ENCODE peak calls at places on chromosome 17, in four cellular contexts. One of them, this sample, is unnamed.

GRCh38 chr17:81519284-81520020 is 6.9 kb upstream of the ACTG1 start:
- DNase-seq in psoas muscle: peak
- DNase-seq in fibroblast of lung: no peak
- DNase-seq in PC-9: peak
- DNase-seq in this sample: no peak

GRCh38 chr17:19269102-19269501 is 31.9 kb downstream of the EPN2 start:
- DNase-seq in psoas muscle: no peak
- DNase-seq in fibroblast of lung: no peak
- DNase-seq in PC-9: no peak
- DNase-seq in this sample: no peak

GRCh38 chr17:73156166-73156840 is 8.5 kb upstream of the SSTR2 start:
- DNase-seq in psoas muscle: peak
- DNase-seq in fibroblast of lung: peak
- DNase-seq in PC-9: peak
- DNase-seq in this sample: no peak

GRCh38 chr17:82933006-82933310 is 93.1 kb upstream of the ZNF750 start:
- DNase-seq in psoas muscle: peak
- DNase-seq in fibroblast of lung: no peak
- DNase-seq in PC-9: no peak
- DNase-seq in this sample: no peak

GRCh38 chr17:75499313-75500022 is 15.9 kb downstream of the CASKIN2 start:
- DNase-seq in psoas muscle: no peak
- DNase-seq in fibroblast of lung: no peak
- DNase-seq in PC-9: no peak
- DNase-seq in this sample: no peak

GRCh38 chr17:19388791-19389190 is 1.8 kb upstream of the MFAP4 start:
- DNase-seq in psoas muscle: no peak
- DNase-seq in fibroblast of lung: peak
- DNase-seq in PC-9: no peak
- DNase-seq in this sample: no peak

GRCh38 chr17:48483004-48483403 is 47.8 kb downstream of the HOXB1 start:
- DNase-seq in psoas muscle: no peak
- DNase-seq in fibroblast of lung: no peak
- DNase-seq in PC-9: no peak
- DNase-seq in this sample: no peak

GRCh38 chr17:75181608-75182318 is 996 bp downstream of the SUMO2 start:
- DNase-seq in psoas muscle: no peak
- DNase-seq in fibroblast of lung: no peak
- DNase-seq in PC-9: peak
- DNase-seq in this sample: no peak

GRCh38 chr17:44385287-44386181 is 3.9 kb downstream of the ITGA2B start:
- DNase-seq in psoas muscle: peak
- DNase-seq in fibroblast of lung: peak
- DNase-seq in PC-9: peak
- DNase-seq in this sample: peak

GRCh38 chr17:81867952-81868673 is 3.0 kb downstream of the ARHGDIA start:
- DNase-seq in psoas muscle: no peak
- DNase-seq in fibroblast of lung: no peak
- DNase-seq in PC-9: no peak
- DNase-seq in this sample: no peak

GRCh38 chr17:80441133-80441578 is 26.2 kb downstream of the ENDOV start:
- DNase-seq in psoas muscle: peak
- DNase-seq in fibroblast of lung: peak
- DNase-seq in PC-9: peak
- DNase-seq in this sample: no peak

GRCh38 chr17:5832886-5833285 is 237.3 kb upstream of the WSCD1 start:
- DNase-seq in psoas muscle: no peak
- DNase-seq in fibroblast of lung: peak
- DNase-seq in PC-9: peak
- DNase-seq in this sample: no peak

GRCh38 chr17:83173180-83173996 is 94.0 kb downstream of the METRNL start:
- DNase-seq in psoas muscle: no peak
- DNase-seq in fibroblast of lung: no peak
- DNase-seq in PC-9: no peak
- DNase-seq in this sample: peak

GRCh38 chr17:14372905-14373559 is 72.2 kb downstream of the HS3ST3B1 start:
- DNase-seq in psoas muscle: no peak
- DNase-seq in fibroblast of lung: no peak
- DNase-seq in PC-9: no peak
- DNase-seq in this sample: no peak

GRCh38 chr17:68568581-68568980 is 32.6 kb downstream of the FAM20A start:
- DNase-seq in psoas muscle: no peak
- DNase-seq in fibroblast of lung: no peak
- DNase-seq in PC-9: no peak
- DNase-seq in this sample: no peak

GRCh38 chr17:511833-512251 is 159.2 kb upstream of the RPH3AL start:
- DNase-seq in psoas muscle: no peak
- DNase-seq in fibroblast of lung: peak
- DNase-seq in PC-9: no peak
- DNase-seq in this sample: peak

GRCh38 chr17:79002796-79003593 is 6.6 kb downstream of the CANT1 start:
- DNase-seq in psoas muscle: no peak
- DNase-seq in fibroblast of lung: no peak
- DNase-seq in PC-9: no peak
- DNase-seq in this sample: peak

GRCh38 chr17:80835816-80836657 is 155.6 kb upstream of the CHMP6 start:
- DNase-seq in psoas muscle: peak
- DNase-seq in fibroblast of lung: no peak
- DNase-seq in PC-9: no peak
- DNase-seq in this sample: no peak

GRCh38 chr17:82972836-82973372 is 106.5 kb upstream of the METRNL start:
- DNase-seq in psoas muscle: no peak
- DNase-seq in fibroblast of lung: no peak
- DNase-seq in PC-9: no peak
- DNase-seq in this sample: no peak

GRCh38 chr17:66331038-66331816 is 28.8 kb downstream of the PRKCA start:
- DNase-seq in psoas muscle: no peak
- DNase-seq in fibroblast of lung: no peak
- DNase-seq in PC-9: no peak
- DNase-seq in this sample: no peak

GRCh38 chr17:7120123-7120522 is 5.5 kb upstream of the ASGR2 start:
- DNase-seq in psoas muscle: no peak
- DNase-seq in fibroblast of lung: no peak
- DNase-seq in PC-9: no peak
- DNase-seq in this sample: no peak

GRCh38 chr17:59129814-59130213 is 23.1 kb upstream of the TRIM37 start:
- DNase-seq in psoas muscle: no peak
- DNase-seq in fibroblast of lung: no peak
- DNase-seq in PC-9: no peak
- DNase-seq in this sample: no peak

GRCh38 chr17:79045001-79045729 is 21.2 kb downstream of the C1QTNF1 start:
- DNase-seq in psoas muscle: peak
- DNase-seq in fibroblast of lung: no peak
- DNase-seq in PC-9: no peak
- DNase-seq in this sample: no peak

GRCh38 chr17:67922503-67922902 is 73.8 kb downstream of the C17orf58 start:
- DNase-seq in psoas muscle: no peak
- DNase-seq in fibroblast of lung: peak
- DNase-seq in PC-9: no peak
- DNase-seq in this sample: no peak

GRCh38 chr17:30476726-30477082 is 504 bp upstream of the GOSR1 start:
- DNase-seq in psoas muscle: no peak
- DNase-seq in fibroblast of lung: peak
- DNase-seq in PC-9: no peak
- DNase-seq in this sample: no peak

GRCh38 chr17:63635787-63636186 is 13.6 kb downstream of the MAP3K3 start:
- DNase-seq in psoas muscle: no peak
- DNase-seq in fibroblast of lung: no peak
- DNase-seq in PC-9: no peak
- DNase-seq in this sample: no peak

GRCh38 chr17:30323895-30324319 is 9.9 kb downstream of the TMIGD1 start:
- DNase-seq in psoas muscle: no peak
- DNase-seq in fibroblast of lung: peak
- DNase-seq in PC-9: no peak
- DNase-seq in this sample: no peak

GRCh38 chr17:27593857-27594255 is 37.1 kb upstream of the LGALS9 start:
- DNase-seq in psoas muscle: no peak
- DNase-seq in fibroblast of lung: no peak
- DNase-seq in PC-9: no peak
- DNase-seq in this sample: no peak

GRCh38 chr17:65627892-65628622 is 66.6 kb upstream of the AXIN2 start:
- DNase-seq in psoas muscle: no peak
- DNase-seq in fibroblast of lung: peak
- DNase-seq in PC-9: peak
- DNase-seq in this sample: no peak

GRCh38 chr17:35734396-35734795 is 3.0 kb downstream of the RASL10B start:
- DNase-seq in psoas muscle: no peak
- DNase-seq in fibroblast of lung: no peak
- DNase-seq in PC-9: no peak
- DNase-seq in this sample: no peak

GRCh38 chr17:66655861-66656260 is 179.1 kb upstream of the CACNG5 start:
- DNase-seq in psoas muscle: no peak
- DNase-seq in fibroblast of lung: peak
- DNase-seq in PC-9: no peak
- DNase-seq in this sample: no peak

GRCh38 chr17:73650147-73650546 is 5.9 kb upstream of the SDK2 start:
- DNase-seq in psoas muscle: peak
- DNase-seq in fibroblast of lung: no peak
- DNase-seq in PC-9: no peak
- DNase-seq in this sample: no peak

GRCh38 chr17:47262586-47262985 is 9.0 kb downstream of the ITGB3 start:
- DNase-seq in psoas muscle: no peak
- DNase-seq in fibroblast of lung: no peak
- DNase-seq in PC-9: no peak
- DNase-seq in this sample: no peak

GRCh38 chr17:57528084-57528451 is 217.0 kb downstream of the CCDC182 start:
- DNase-seq in psoas muscle: no peak
- DNase-seq in fibroblast of lung: no peak
- DNase-seq in PC-9: no peak
- DNase-seq in this sample: no peak

GRCh38 chr17:57531078-57531477 is 214.0 kb downstream of the CCDC182 start:
- DNase-seq in psoas muscle: no peak
- DNase-seq in fibroblast of lung: no peak
- DNase-seq in PC-9: no peak
- DNase-seq in this sample: no peak

GRCh38 chr17:57530508-57530907 is 214.6 kb downstream of the CCDC182 start:
- DNase-seq in psoas muscle: no peak
- DNase-seq in fibroblast of lung: no peak
- DNase-seq in PC-9: no peak
- DNase-seq in this sample: no peak

GRCh38 chr17:57531648-57532486 is 213.2 kb downstream of the CCDC182 start:
- DNase-seq in psoas muscle: no peak
- DNase-seq in fibroblast of lung: no peak
- DNase-seq in PC-9: no peak
- DNase-seq in this sample: no peak

GRCh38 chr17:57530026-57530425 is 215.1 kb downstream of the CCDC182 start:
- DNase-seq in psoas muscle: no peak
- DNase-seq in fibroblast of lung: no peak
- DNase-seq in PC-9: no peak
- DNase-seq in this sample: no peak
- H3K27ac ChIP-seq in psoas muscle: no peak
- H3K27ac ChIP-seq in fibroblast of lung: no peak
- H3K27ac ChIP-seq in PC-9: no peak
- H3K27ac ChIP-seq in this sample: no peak

GRCh38 chr17:42512246-42512645 is 23.8 kb upstream of the NAGLU start:
- DNase-seq in psoas muscle: no peak
- DNase-seq in fibroblast of lung: no peak
- DNase-seq in PC-9: no peak
- DNase-seq in this sample: no peak

GRCh38 chr17:42514279-42514678 is 21.8 kb upstream of the NAGLU start:
- DNase-seq in psoas muscle: no peak
- DNase-seq in fibroblast of lung: no peak
- DNase-seq in PC-9: no peak
- DNase-seq in this sample: no peak

GRCh38 chr17:42512733-42513251 is 23.2 kb upstream of the NAGLU start:
- DNase-seq in psoas muscle: no peak
- DNase-seq in fibroblast of lung: no peak
- DNase-seq in PC-9: no peak
- DNase-seq in this sample: no peak

GRCh38 chr17:42514867-42515266 is 21.2 kb upstream of the NAGLU start:
- DNase-seq in psoas muscle: no peak
- DNase-seq in fibroblast of lung: no peak
- DNase-seq in PC-9: no peak
- DNase-seq in this sample: no peak

DNA sequence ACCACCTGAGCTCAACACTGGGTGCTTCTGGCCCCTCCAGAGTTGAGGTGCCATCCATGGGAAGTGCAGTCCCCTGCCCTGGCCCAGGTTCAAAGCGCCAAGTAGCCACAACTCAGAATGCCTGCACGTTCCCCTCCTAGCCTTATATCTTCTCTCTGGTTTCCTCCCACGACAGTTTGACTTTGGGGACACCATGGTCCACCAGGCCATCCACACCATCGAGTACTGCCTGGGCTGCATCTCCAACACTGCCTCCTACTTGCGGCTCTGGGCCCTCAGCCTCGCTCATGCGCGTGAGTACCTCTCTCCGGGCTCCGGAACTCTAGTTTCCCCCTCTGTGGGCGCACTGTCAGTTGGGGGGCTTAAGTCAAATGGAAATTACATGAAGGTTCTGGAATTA is 22.4 kb upstream of the NAGLU start:
- DNase-seq in psoas muscle: no peak
- DNase-seq in fibroblast of lung: no peak
- DNase-seq in PC-9: no peak
- DNase-seq in this sample: no peak
- H3K27ac ChIP-seq in psoas muscle: peak
- H3K27ac ChIP-seq in fibroblast of lung: no peak
- H3K27ac ChIP-seq in PC-9: no peak
- H3K27ac ChIP-seq in this sample: peak

DNA sequence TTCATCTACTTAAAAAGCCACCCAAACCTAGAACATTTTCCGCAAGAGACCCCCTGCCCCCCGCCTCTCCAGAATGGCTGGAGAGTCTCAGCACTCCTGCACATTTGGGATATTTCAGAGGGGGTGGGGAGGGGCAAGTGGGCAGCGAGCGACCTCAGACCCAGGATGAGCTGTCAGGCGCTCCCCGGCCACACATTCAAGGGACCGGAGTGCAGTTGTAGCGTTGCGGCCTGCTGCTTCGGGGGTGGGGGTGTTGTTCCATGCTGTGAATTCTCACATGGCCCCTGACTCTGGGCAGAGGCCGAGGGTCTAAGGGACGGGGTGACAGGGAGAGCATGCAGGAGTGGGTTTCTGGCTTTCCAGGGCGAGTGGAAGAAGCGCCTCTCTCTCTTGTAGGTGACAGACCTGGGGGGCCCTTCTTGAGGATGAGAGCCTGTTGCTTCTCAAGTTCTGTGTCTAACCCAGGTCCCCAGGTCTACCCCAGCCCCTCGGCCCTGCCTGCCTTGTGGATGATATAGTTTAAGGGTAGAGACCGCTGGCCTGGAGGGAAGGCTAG is 231.2 kb downstream of the SEC14L1 start:
- DNase-seq in psoas muscle: peak
- DNase-seq in fibroblast of lung: no peak
- DNase-seq in PC-9: no peak
- DNase-seq in this sample: no peak
- H3K27ac ChIP-seq in psoas muscle: peak
- H3K27ac ChIP-seq in fibroblast of lung: peak
- H3K27ac ChIP-seq in PC-9: no peak
- H3K27ac ChIP-seq in this sample: peak

DNA sequence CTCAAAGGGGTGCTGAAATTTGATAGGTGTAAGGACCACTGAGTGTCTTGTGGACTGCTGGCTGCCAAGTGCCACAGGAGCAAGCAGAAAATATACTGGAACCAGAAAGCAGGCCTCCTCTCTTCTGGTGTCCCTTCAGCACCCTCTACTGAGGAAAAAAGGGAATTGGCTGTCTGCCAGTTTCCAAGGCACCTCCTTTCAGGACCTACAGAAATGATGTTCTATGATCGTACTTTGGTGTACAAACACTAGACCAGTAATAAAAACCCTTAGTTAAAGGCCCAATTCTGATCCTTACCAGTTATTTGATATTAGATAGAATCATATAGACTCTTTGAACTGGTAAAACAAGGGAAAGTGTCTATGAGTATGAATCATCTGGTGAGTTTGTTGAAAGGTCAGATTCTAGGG is 35.8 kb upstream of the BCAS3 start:
- DNase-seq in psoas muscle: no peak
- DNase-seq in fibroblast of lung: peak
- DNase-seq in PC-9: peak
- DNase-seq in this sample: peak
- H3K27ac ChIP-seq in psoas muscle: no peak
- H3K27ac ChIP-seq in fibroblast of lung: no peak
- H3K27ac ChIP-seq in PC-9: peak
- H3K27ac ChIP-seq in this sample: no peak

This sample was measured in gastrocnemius medialis.